ENCODE peak calls at places on chromosomes 5 and 9, in eight cellular contexts. H, J, Q, Z, C, B, W and D are unnamed samples. For H3K4me1, the result is how much of the 10 kb centered on the place peaks cover.

GRCh38 chr9:5557606-5558587 is 47.6 kb downstream of the PDCD1LG2 start:
- DNase-seq in B (no peak), W (peak), Q (peak), H (no peak), C (no peak), J (no peak), Z (peak), D (no peak)

GRCh38 chr9:82488702-82489578 is 500.4 kb downstream of the SPATA31D1 start:
- DNase-seq in C (peak), Q (peak), Z (peak), J (no peak), H (no peak), W (no peak), B (no peak), D (no peak)

GRCh38 chr9:33785914-33786313 is 9.4 kb upstream of the PRSS3 start:
- DNase-seq in H (no peak), Z (no peak), B (no peak), Q (peak), J (no peak), W (no peak), C (no peak), D (peak)

GRCh38 chr9:69932901-69933300 is 110.7 kb upstream of the MAMDC2 start:
- DNase-seq in Q (peak), Z (no peak), B (no peak), J (no peak), C (no peak), W (no peak), H (no peak), D (peak)

GRCh38 chr5:80231243-80231642 is 24.6 kb downstream of the SERINC5 start:
- DNase-seq in H (no peak), Z (peak), W (no peak), Q (no peak), B (no peak), J (no peak), C (no peak), D (no peak)

GRCh38 chr9:6230037-6230778 is 14.6 kb downstream of the IL33 start:
- DNase-seq in Z (no peak), H (no peak), J (no peak), B (no peak), C (no peak), W (no peak), Q (no peak), D (no peak)

GRCh38 chr5:122463221-122463620 is 151.2 kb downstream of the SNCAIP start:
- DNase-seq in Q (no peak), C (no peak), H (no peak), W (no peak), Z (peak), J (no peak), B (no peak), D (no peak)

GRCh38 chr9:137029058-137029922 is 1.3 kb upstream of the ABCA2 start:
- DNase-seq in Z (peak), H (peak), W (peak), J (peak), B (peak), C (peak), Q (peak), D (peak)

GRCh38 chr9:97501177-97501971 is at the start of gene TMOD1:
- DNase-seq in C (peak), B (peak), Q (peak), Z (peak), W (peak), H (peak), J (peak), D (peak)

GRCh38 chr5:151523335-151523734 is 67.8 kb downstream of the FAT2 start:
- DNase-seq in W (no peak), Q (peak), H (no peak), Z (peak), C (no peak), J (peak), B (no peak), D (peak)

GRCh38 chr5:92652735-92653134 is 928.3 kb downstream of the NR2F1-AS1 start:
- DNase-seq in H (no peak), B (no peak), Z (peak), W (no peak), Q (no peak), J (no peak), C (no peak), D (no peak)

GRCh38 chr9:133115604-133116345 is 5.3 kb downstream of the RALGDS start:
- DNase-seq in Q (no peak), W (peak), Z (no peak), C (no peak), H (peak), B (no peak), J (no peak), D (no peak)

GRCh38 chr5:120806132-120806531 is 342.0 kb downstream of the PRR16 start:
- DNase-seq in W (no peak), Z (peak), B (no peak), Q (no peak), J (no peak), H (no peak), C (no peak), D (no peak)

GRCh38 chr9:72983512-72984021 is 30.7 kb upstream of the ALDH1A1 start:
- DNase-seq in Q (peak), H (no peak), Z (peak), J (no peak), W (no peak), B (no peak), C (no peak), D (peak)

GRCh38 chr5:163407034-163407652 is 30.3 kb upstream of the CCNG1 start:
- DNase-seq in W (no peak), J (no peak), Z (peak), B (no peak), Q (no peak), C (no peak), H (no peak), D (no peak)

GRCh38 chr9:32350682-32351081 is 33.8 kb upstream of the ACO1 start:
- DNase-seq in Z (peak), C (no peak), W (no peak), J (no peak), Q (no peak), B (no peak), H (no peak), D (no peak)

GRCh38 chr5:53418409-53418808 is 62.0 kb upstream of the FST start:
- DNase-seq in B (no peak), J (no peak), Z (peak), C (no peak), H (no peak), W (no peak), Q (no peak), D (no peak)

GRCh38 chr5:72364186-72364585 is 44.0 kb downstream of the PTCD2 start:
- DNase-seq in Z (no peak), B (no peak), W (no peak), Q (no peak), C (no peak), J (no peak), H (no peak), D (no peak)

DNA sequence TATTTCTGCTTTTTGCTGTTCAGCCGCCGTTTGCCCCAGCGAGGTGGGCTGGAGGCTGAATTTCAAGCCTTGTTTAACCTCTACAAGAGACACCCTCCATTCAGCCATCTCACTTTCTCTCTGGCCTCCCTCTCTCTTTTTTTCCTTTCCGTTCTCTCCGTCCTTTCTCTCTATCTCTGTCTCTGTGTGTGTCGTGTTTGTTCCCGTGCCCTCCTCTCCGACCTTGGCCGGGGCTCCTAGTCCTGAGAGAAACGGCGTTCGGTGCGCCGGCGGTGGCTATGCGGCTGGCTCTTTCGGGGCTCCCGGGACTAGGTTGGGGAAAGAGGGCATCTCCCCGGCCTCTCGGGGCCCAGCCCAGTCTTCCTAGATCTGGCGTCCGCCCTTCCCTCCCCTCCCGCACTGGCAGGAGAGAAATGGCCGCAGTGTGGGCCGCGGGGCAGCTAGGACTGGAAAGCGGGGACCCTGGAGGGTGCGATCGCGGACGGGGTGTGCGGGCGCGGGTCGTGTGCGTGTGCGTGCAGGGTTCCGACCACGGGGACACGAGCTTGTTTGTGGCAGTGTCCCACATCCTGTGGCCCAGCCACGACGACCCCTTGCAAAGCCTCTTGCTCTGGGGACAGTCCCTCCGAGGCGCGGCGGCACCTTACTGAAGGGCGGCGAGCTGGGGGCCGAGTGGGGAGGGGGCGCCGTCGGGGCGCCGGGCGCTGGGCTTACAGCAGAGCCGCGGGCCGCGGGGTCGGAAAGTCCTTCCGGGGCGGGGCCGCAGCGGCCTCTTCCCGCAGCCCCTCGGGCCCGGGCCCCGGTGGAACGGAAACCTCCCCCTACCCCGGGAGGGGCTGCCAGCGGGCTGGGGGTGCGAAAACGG is 5.7 kb downstream of the LHX2 start:
- DNase-seq in W (no peak), B (no peak), Z (no peak), Q (no peak), H (no peak), J (no peak), C (no peak), D (no peak)
- H3K4me3 ChIP-seq in W (peak), B (no peak), Z (no peak), Q (no peak), H (no peak), J (no peak), C (no peak), D (peak)

DNA sequence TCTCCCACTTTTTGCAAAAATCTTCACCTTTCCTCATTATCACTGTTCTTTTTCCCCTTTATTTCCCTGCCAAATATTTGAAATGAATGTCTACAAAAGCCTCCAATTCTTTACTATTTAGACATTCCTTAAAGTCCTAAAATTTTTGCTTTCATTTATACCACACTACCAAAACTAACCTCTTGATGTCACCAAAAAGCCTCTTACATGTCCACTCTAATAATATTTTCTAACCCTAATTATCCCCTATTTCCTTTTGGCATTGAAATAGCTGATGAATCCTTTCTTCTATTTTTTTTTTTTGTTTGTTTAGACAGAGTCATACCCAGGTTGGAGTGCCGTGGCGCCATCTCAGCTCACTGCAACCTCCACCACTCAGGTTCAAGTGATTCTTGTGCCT is 32.3 kb upstream of the NRG2 start:
- DNase-seq in Z (peak), B (no peak), C (no peak), J (no peak), W (no peak), Q (no peak), H (no peak), D (no peak)
- TF ChIP-seq CTCF in Z (peak), B (no peak), C (peak), J (no peak), W (peak), Q (peak), H (no peak), D (no peak)

GRCh38 chr9:113483676-113484257 is 20.2 kb downstream of the RGS3 start:
- DNase-seq in J (no peak), H (peak), B (no peak), C (no peak), W (no peak), Q (no peak), Z (no peak), D (peak)
- H3K4me1 ChIP-seq in J (under half), H (half or more), B (under half), C (under half), W (under half), Q (under half), Z (under half), D (under half)

GRCh38 chr9:81069923-81070322 is 619.4 kb downstream of the TLE1 start:
- DNase-seq in H (no peak), Q (no peak), Z (no peak), C (no peak), J (no peak), W (no peak), B (no peak), D (no peak)
- H3K4me3 ChIP-seq in H (no peak), Q (no peak), Z (no peak), C (no peak), J (no peak), W (no peak), B (no peak), D (no peak)